ENCODE peak calls at places on chromosomes 2 and 18, in four cellular contexts. P is ovary; H is CD8-positive, alpha-beta memory T cell; Q is epithelial cell of esophagus. C is an unnamed sample.

GRCh38 chr2:217407466-217407865 is 547.6 kb upstream of the TNP1 start:
- DNase-seq in P (no peak), H (no peak), Q (peak; percentile 38), C (no peak)

GRCh38 chr2:143716527-143716926 is 587.3 kb downstream of the ARHGAP15 start:
- DNase-seq in P (no peak), H (no peak), Q (no peak), C (no peak)

GRCh38 chr2:24454258-24454657 is 36.8 kb upstream of the NCOA1 start:
- DNase-seq in P (no peak), H (no peak), Q (no peak), C (no peak)

GRCh38 chr2:41928593-41928992 is 119.2 kb upstream of the PKDCC start:
- DNase-seq in P (no peak), H (no peak), Q (peak; percentile 79), C (no peak)

GRCh38 chr2:144995482-144995881 is 475.6 kb upstream of the ZEB2 start:
- DNase-seq in P (no peak), H (no peak), Q (no peak), C (no peak)

GRCh38 chr18:45839415-45840395 is 14.2 kb downstream of the SIGLEC15 start:
- DNase-seq in P (no peak), H (no peak), Q (peak; percentile 84), C (peak; percentile 40)

GRCh38 chr2:33785201-33786106 is 186.4 kb upstream of the FAM98A start:
- DNase-seq in P (no peak), H (no peak), Q (no peak), C (no peak)

GRCh38 chr2:42907835-42908234 is 115.5 kb upstream of the HAAO start:
- DNase-seq in P (no peak), H (no peak), Q (no peak), C (no peak)

GRCh38 chr2:88831792-88832248 is 140.3 kb downstream of the RPIA start:
- DNase-seq in P (no peak), H (peak; percentile 3), Q (peak; percentile 37), C (peak; percentile 83)

GRCh38 chr2:23719721-23720120 is 207.2 kb downstream of the ATAD2B start:
- DNase-seq in P (no peak), H (no peak), Q (no peak), C (no peak)

GRCh38 chr2:157447031-157447430 is 3.1 kb upstream of the CYTIP start:
- DNase-seq in P (no peak), H (no peak), Q (no peak), C (no peak)

GRCh38 chr2:48566582-48566981 is 36.6 kb downstream of the STON1 start:
- DNase-seq in P (peak; percentile 36), H (no peak), Q (peak; percentile 10), C (no peak)

GRCh38 chr18:41323044-41323443 is 632.0 kb upstream of the PIK3C3 start:
- DNase-seq in P (no peak), H (no peak), Q (peak; percentile 44), C (no peak)

GRCh38 chr2:110770696-110771425 is 38.5 kb downstream of the ACOXL start:
- DNase-seq in P (no peak), H (no peak), Q (peak; percentile 80), C (peak; percentile 33)

GRCh38 chr2:95300391-95300938 is 3.3 kb downstream of the KCNIP3 start:
- DNase-seq in P (no peak), H (no peak), Q (peak; percentile 23), C (peak; percentile 38)

GRCh38 chr2:213751446-213751845 is 467.2 kb downstream of the SPAG16 start:
- DNase-seq in P (no peak), H (no peak), Q (peak; percentile 1), C (no peak)

GRCh38 chr18:76203552-76203951 is 291.5 kb downstream of the ZNF516 start:
- DNase-seq in P (no peak), H (no peak), Q (no peak), C (no peak)

GRCh38 chr2:1598041-1598710 is 146.1 kb downstream of the PXDN start:
- DNase-seq in P (no peak), H (no peak), Q (no peak), C (no peak)

GRCh38 chr2:210199186-210199765 is 26.0 kb downstream of the ACADL start:
- DNase-seq in P (no peak), H (peak; percentile 24), Q (peak; percentile 46), C (no peak)

GRCh38 chr2:143792602-143793001 is 663.4 kb downstream of the ARHGAP15 start:
- DNase-seq in P (no peak), H (no peak), Q (no peak), C (no peak)

GRCh38 chr18:76620326-76620813 is 125.3 kb upstream of the ZNF516 start:
- DNase-seq in P (peak; percentile 77), H (peak; percentile 22), Q (peak; percentile 75), C (peak; percentile 91)

GRCh38 chr2:165621086-165621560 is 151.6 kb downstream of the CSRNP3 start:
- DNase-seq in P (no peak), H (no peak), Q (peak; percentile 31), C (peak; percentile 37)

GRCh38 chr18:892316-892715 is 12.4 kb upstream of the ADCYAP1 start:
- DNase-seq in P (no peak), H (no peak), Q (no peak), C (no peak)

GRCh38 chr18:415627-416612 is 84.6 kb downstream of the COLEC12 start:
- DNase-seq in P (no peak), H (no peak), Q (no peak), C (no peak)

GRCh38 chr2:5695641-5696350 is 3.6 kb downstream of the SOX11 start:
- DNase-seq in P (no peak), H (no peak), Q (no peak), C (no peak)

GRCh38 chr2:57368190-57368589 is 678.4 kb upstream of the VRK2 start:
- DNase-seq in P (no peak), H (no peak), Q (peak; percentile 70), C (no peak)

GRCh38 chr2:11746807-11747459 is 501 bp downstream of the LPIN1 start:
- DNase-seq in P (peak; percentile 52), H (peak; percentile 34), Q (peak; percentile 45), C (peak; percentile 37)

GRCh38 chr2:122451040-122451439 is 695.6 kb downstream of the TSN start:
- DNase-seq in P (no peak), H (no peak), Q (peak; percentile 50), C (peak; percentile 19)

GRCh38 chr2:120765911-120766757 is 30.5 kb downstream of the GLI2 start:
- DNase-seq in P (peak; percentile 98), H (no peak), Q (no peak), C (peak; percentile 87)

GRCh38 chr2:71612581-71613520 is 159.5 kb downstream of the DYSF start:
- DNase-seq in P (no peak), H (no peak), Q (no peak), C (peak; percentile 8)

GRCh38 chr18:50586710-50587109 is 26.8 kb downstream of the MAPK4 start:
- DNase-seq in P (no peak), H (no peak), Q (no peak), C (no peak)

GRCh38 chr2:9558948-9559381 is 3.3 kb upstream of the ADAM17 start:
- DNase-seq in P (no peak), H (no peak), Q (peak; percentile 97), C (peak; percentile 44)